ENCODE peak calls at places on chromosomes 6 and 20, in six cellular contexts. T, D, K, S, I and E are unnamed samples.

GRCh38 chr6:46490425-46491200 is 636 bp downstream of the RCAN2 start:
- DNase-seq in T (no peak), D (no peak), K (no peak), S (no peak), I (no peak), E (peak; percentile 54)

GRCh38 chr6:3823671-3824070 is 25.5 kb upstream of the FAM50B start:
- DNase-seq in T (no peak), D (no peak), K (no peak), S (no peak), I (no peak), E (no peak)

GRCh38 chr20:63217706-63218105 is 1.8 kb upstream of the YTHDF1 start:
- DNase-seq in T (no peak), D (no peak), K (no peak), S (no peak), I (peak; percentile 42), E (no peak)

GRCh38 chr6:71403422-71404134 is 115.0 kb downstream of the OGFRL1 start:
- DNase-seq in T (no peak), D (no peak), K (no peak), S (no peak), I (no peak), E (no peak)

GRCh38 chr6:162123797-162124196 is 603.8 kb downstream of the PRKN start:
- DNase-seq in T (peak; percentile 2), D (no peak), K (no peak), S (no peak), I (no peak), E (peak; percentile 26)

GRCh38 chr6:73579851-73580246 is 59.0 kb upstream of the EEF1A1 start:
- DNase-seq in T (peak; percentile 35), D (peak; percentile 91), K (peak; percentile 15), S (peak; percentile 54), I (peak; percentile 81), E (peak; percentile 14)

GRCh38 chr6:140344149-140344913 is 969.9 kb upstream of the CITED2 start:
- DNase-seq in T (no peak), D (peak; percentile 67), K (no peak), S (no peak), I (peak; percentile 6), E (no peak)

GRCh38 chr6:7750183-7750582 is 24.3 kb downstream of the BMP6 start:
- DNase-seq in T (no peak), D (no peak), K (no peak), S (no peak), I (no peak), E (no peak)

GRCh38 chr20:41180599-41181333 is 43.4 kb downstream of the PLCG1 start:
- DNase-seq in T (no peak), D (no peak), K (no peak), S (no peak), I (peak; percentile 29), E (no peak)

GRCh38 chr6:79538481-79538971 is 1.3 kb upstream of the LCA5 start:
- DNase-seq in T (no peak), D (no peak), K (no peak), S (peak; percentile 42), I (no peak), E (no peak)

GRCh38 chr6:125781307-125781868 is 9.4 kb upstream of the NCOA7 start:
- DNase-seq in T (no peak), D (peak; percentile 47), K (no peak), S (peak; percentile 44), I (no peak), E (no peak)

GRCh38 chr6:30836431-30836866 is 47.9 kb upstream of the DDR1 start:
- DNase-seq in T (no peak), D (peak; percentile 54), K (no peak), S (no peak), I (no peak), E (no peak)

GRCh38 chr20:40962733-40963504 is 65.7 kb upstream of the TOP1 start:
- DNase-seq in T (peak; percentile 82), D (peak; percentile 44), K (no peak), S (peak; percentile 80), I (peak; percentile 72), E (peak; percentile 81)

GRCh38 chr6:133895573-133896343 is 6.8 kb downstream of the TCF21 start:
- DNase-seq in T (no peak), D (no peak), K (no peak), S (no peak), I (no peak), E (no peak)

GRCh38 chr20:36754656-36755222 is 8.8 kb upstream of the NDRG3 start:
- DNase-seq in T (peak; percentile 76), D (peak; percentile 88), K (no peak), S (peak; percentile 69), I (peak; percentile 84), E (peak; percentile 63)

DNA sequence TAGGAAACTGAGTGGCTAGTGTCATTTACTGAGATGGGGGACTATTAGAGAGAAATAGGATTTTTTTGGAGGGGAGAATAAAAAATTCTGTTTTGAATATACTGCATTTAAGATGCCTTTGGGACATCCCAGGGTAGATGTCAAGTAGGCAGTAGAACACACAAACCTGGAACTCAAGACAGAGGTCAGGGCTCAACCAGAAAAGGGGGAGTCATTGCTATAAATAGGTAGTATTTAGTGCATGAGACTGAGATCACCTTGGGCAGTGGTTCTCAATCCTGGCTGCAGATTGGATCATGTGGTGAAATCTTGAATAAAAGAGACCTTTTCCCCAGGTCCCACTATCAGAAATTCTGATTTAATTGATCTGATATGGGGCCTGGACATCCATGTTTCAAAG is 110.5 kb upstream of the SUPT3H start:
- DNase-seq in T (no peak), D (no peak), K (no peak), S (no peak), I (no peak), E (no peak)
- TF ChIP-seq BHLHE40 in T (no peak), D (no peak), K (no peak), S (no peak), I (no peak), E (no peak)

GRCh38 chr6:12371641-12372146 is 81.5 kb downstream of the EDN1 start:
- DNase-seq in T (peak; percentile 46), D (peak; percentile 44), K (no peak), S (no peak), I (peak; percentile 79), E (no peak)

GRCh38 chr6:12369355-12369754 is 79.2 kb downstream of the EDN1 start:
- DNase-seq in T (no peak), D (no peak), K (no peak), S (no peak), I (no peak), E (no peak)

GRCh38 chr6:12371151-12371550 is 81.0 kb downstream of the EDN1 start:
- DNase-seq in T (no peak), D (no peak), K (no peak), S (no peak), I (no peak), E (no peak)

GRCh38 chr6:12367412-12367811 is 77.3 kb downstream of the EDN1 start:
- DNase-seq in T (no peak), D (no peak), K (no peak), S (no peak), I (no peak), E (no peak)

DNA sequence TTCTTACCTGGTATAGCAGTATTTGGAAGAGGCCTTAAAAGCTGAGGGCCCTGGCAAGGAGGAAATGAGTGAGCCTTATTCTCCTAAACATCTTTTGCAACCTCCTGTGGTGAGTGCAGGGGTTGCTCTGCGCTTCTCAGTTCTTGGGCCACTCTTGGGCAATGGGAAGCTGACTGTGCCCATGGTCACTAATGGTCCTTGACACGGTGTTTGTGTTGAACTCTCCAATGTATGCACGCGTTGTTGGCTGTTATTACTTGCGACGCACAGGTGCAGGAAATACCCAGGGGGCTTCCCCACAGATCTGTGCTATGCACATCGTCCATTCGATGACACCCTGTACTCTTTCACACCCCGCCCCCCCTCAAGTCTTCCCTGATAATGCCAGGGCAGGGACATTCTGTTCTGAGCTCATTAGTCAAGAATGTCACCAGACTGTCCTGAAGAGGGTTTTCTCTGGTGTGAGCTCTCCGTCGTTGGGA is 79.7 kb downstream of the EDN1 start:
- DNase-seq in T (no peak), D (no peak), K (peak; percentile 73), S (no peak), I (no peak), E (no peak)
- TF ChIP-seq BHLHE40 in T (no peak), D (no peak), K (peak; percentile 90), S (no peak), I (no peak), E (no peak)

DNA sequence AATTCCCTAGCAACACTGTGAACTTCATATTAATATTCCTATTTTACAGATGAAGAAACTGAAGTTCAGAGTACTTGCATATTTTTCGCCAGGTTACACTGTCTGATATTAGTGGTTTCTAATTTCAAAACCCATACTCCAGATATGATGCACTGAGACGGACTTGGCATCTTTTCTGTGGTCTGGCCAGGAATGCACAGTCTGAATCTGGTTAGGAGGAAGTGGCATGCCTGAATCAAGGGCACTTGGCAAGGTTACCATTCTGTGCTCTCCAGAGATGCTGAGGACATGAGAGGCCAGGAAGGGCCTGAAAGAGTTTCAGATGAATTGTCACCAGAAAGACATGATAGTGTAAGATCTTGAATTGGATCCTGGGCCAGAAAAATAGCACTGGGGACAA is 150.1 kb downstream of the HAO1 start:
- DNase-seq in T (no peak), D (no peak), K (no peak), S (no peak), I (no peak), E (no peak)
- TF ChIP-seq BHLHE40 in T (no peak), D (no peak), K (no peak), S (no peak), I (no peak), E (no peak)

GRCh38 chr20:32536861-32537656 is 48.1 kb downstream of the NOL4L start:
- DNase-seq in T (no peak), D (no peak), K (no peak), S (peak; percentile 47), I (no peak), E (peak; percentile 26)

GRCh38 chr20:32537657-32538525 is 47.2 kb downstream of the NOL4L start:
- DNase-seq in T (no peak), D (no peak), K (no peak), S (peak; percentile 90), I (no peak), E (no peak)

GRCh38 chr20:32539817-32540675 is 45.1 kb downstream of the NOL4L start:
- DNase-seq in T (no peak), D (no peak), K (no peak), S (peak; percentile 57), I (peak; percentile 71), E (no peak)

GRCh38 chr20:32538526-32538918 is 46.6 kb downstream of the NOL4L start:
- DNase-seq in T (no peak), D (no peak), K (no peak), S (no peak), I (no peak), E (no peak)

GRCh38 chr20:32539063-32539816 is 45.9 kb downstream of the NOL4L start:
- DNase-seq in T (no peak), D (no peak), K (no peak), S (peak; percentile 45), I (no peak), E (no peak)
- TF ChIP-seq BHLHE40 in T (no peak), D (no peak), K (peak; percentile 51), S (peak; percentile 91), I (peak; percentile 89), E (no peak)

DNA sequence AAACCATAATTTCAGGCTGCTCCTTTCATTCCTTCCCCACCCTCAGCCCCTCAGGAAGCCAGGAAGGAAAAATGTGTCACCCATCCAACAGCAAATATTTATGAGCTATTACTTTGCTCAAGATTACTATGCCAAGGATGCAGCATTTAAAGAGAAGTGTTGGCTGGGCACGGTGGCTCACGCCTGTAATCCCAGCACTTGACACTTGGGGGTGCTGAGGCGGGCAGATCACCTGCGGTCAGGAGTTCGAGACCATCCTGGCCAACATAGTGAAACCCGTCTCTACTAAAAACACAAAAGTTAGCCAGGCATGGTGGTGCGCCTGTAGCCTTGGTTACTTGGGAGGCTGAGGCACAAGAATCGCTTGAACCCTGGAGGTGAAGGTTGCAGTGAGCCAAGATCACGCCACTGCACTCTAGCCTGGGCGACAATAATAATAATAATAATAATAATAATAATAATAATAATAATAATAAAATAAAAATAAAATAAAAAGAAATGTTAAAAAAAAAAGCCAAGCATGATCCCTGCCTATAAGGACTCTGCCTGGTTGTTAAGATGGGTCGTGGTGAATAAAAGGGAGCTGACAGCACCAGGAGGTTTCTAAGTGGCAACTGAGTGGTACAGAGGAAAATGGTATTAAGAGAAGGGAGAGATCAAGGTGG is 20.5 kb upstream of the TIAM2 start:
- DNase-seq in T (no peak), D (no peak), K (no peak), S (peak; percentile 14), I (no peak), E (no peak)
- TF ChIP-seq BHLHE40 in T (no peak), D (no peak), K (no peak), S (no peak), I (no peak), E (no peak)